ENCODE peak calls at places on chromosomes 4 and X, in four cellular contexts. One of them, this sample, is unnamed.
A peak's percentile ranks its signal among the peaks of the same experiment; 100 is the strongest.

GRCh38 chrX:130106071-130106470 is 4.2 kb downstream of the ELF4 start:
- DNase-seq in HepG2: no peak
- DNase-seq in K562: no peak
- DNase-seq in GM12878: no peak
- DNase-seq in this sample: no peak

GRCh38 chr4:26590639-26591038 is 6.8 kb downstream of the TBC1D19 start:
- DNase-seq in K562: no peak
- DNase-seq in HepG2: no peak
- DNase-seq in GM12878: no peak
- DNase-seq in this sample: no peak

GRCh38 chr4:26717332-26717731 is 133.4 kb downstream of the TBC1D19 start:
- DNase-seq in GM12878: no peak
- DNase-seq in K562: no peak
- DNase-seq in HepG2: no peak
- DNase-seq in this sample: no peak

GRCh38 chrX:18810416-18810815 is 103.0 kb downstream of the PPEF1 start:
- DNase-seq in K562: no peak
- DNase-seq in HepG2: no peak
- DNase-seq in GM12878: no peak
- DNase-seq in this sample: no peak

GRCh38 chrX:149871940-149872339 is 9.0 kb upstream of the MAGEA8 start:
- DNase-seq in HepG2: peak; percentile 10
- DNase-seq in K562: peak; percentile 65
- DNase-seq in GM12878: peak; percentile 13
- DNase-seq in this sample: peak; percentile 50

GRCh38 chr4:3703677-3704521 is 62.3 kb upstream of the ADRA2C start:
- DNase-seq in K562: no peak
- DNase-seq in GM12878: no peak
- DNase-seq in HepG2: no peak
- DNase-seq in this sample: no peak

GRCh38 chr4:95548738-95549245 is at the start of gene UNC5C:
- DNase-seq in HepG2: no peak
- DNase-seq in GM12878: no peak
- DNase-seq in K562: no peak
- DNase-seq in this sample: peak; percentile 65

GRCh38 chrX:132488819-132489255 is at the start of gene MBNL3:
- DNase-seq in K562: no peak
- DNase-seq in HepG2: peak; percentile 33
- DNase-seq in GM12878: no peak
- DNase-seq in this sample: peak; percentile 61

DNA sequence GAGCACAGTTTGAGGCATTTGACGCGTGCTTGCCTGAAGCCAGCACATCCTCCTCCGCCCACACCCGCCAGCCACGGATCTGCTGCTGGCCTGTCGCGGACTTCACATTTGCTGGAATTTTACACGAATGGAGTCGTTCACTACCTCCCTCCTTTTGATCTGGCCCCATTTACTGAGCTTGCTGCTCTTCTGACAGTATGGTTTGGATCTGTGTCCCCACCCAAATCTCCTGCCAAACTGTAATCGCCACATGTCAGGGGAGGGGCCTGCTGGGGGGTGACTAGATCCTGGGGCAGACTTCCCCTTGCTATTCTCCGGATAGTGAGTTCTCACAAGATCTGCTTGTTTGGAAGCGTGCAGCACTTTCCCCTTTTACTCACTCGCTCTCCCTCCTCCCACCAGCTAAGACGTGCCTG is 19.9 kb upstream of the CPLX1 start:
- DNase-seq in GM12878: no peak
- DNase-seq in HepG2: no peak
- DNase-seq in K562: no peak
- DNase-seq in this sample: no peak
- TF ChIP-seq FOXK2 in GM12878: no peak
- TF ChIP-seq FOXK2 in HepG2: no peak
- TF ChIP-seq FOXK2 in K562: no peak
- TF ChIP-seq FOXK2 in this sample: no peak

GRCh38 chr4:1674682-1675081 is 9.4 kb downstream of the FAM53A start:
- DNase-seq in K562: no peak
- DNase-seq in GM12878: no peak
- DNase-seq in HepG2: no peak
- DNase-seq in this sample: no peak
- TF ChIP-seq TARDBP in K562: no peak
- TF ChIP-seq TARDBP in GM12878: no peak
- TF ChIP-seq TARDBP in HepG2: no peak
- TF ChIP-seq TARDBP in this sample: no peak

DNA sequence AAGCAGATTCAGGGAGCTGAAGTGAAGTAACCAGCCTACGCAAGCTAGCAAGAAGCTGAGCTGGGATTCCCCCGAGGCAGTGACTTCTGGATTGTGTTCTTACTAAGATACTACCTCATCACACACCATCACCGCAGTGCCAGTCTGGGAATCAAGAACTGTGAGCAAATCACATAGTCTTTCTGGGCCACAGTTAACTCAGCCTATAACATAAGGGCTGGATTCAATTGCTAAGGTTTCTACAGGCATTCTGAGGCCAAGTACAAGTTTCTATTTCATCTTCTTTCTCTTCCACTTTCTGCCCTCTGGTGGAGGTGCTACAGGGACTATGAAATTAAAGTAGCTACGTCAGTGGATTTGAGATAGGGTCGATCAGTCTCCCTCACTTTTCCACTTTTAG is 1.4 kb upstream of the CORIN start:
- DNase-seq in GM12878: peak; percentile 21
- DNase-seq in HepG2: no peak
- DNase-seq in K562: no peak
- DNase-seq in this sample: peak; percentile 6
- TF ChIP-seq BHLHE40 in GM12878: no peak
- TF ChIP-seq BHLHE40 in HepG2: no peak
- TF ChIP-seq BHLHE40 in K562: no peak
- TF ChIP-seq BHLHE40 in this sample: no peak

DNA sequence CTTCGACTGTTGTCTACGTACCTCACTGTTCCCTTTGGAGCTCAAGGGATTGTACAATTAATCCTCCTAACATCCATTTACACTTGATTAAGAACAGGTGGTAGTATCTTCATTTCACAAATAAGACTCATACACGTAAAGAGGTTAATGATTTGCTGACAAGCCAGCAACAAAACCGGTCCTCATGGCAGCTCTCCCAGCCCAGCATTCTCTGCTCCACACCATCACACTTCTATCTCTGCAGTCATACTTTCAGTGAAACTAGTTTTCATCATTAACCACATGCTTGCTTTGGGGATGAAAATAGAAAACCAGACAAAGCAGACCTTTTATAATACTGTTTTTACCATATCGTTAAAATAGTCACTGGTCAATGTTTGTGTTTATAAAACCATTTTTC is 28.7 kb upstream of the CASK start:
- DNase-seq in K562: no peak
- DNase-seq in GM12878: no peak
- DNase-seq in HepG2: no peak
- DNase-seq in this sample: no peak
- TF ChIP-seq FOXK2 in K562: no peak
- TF ChIP-seq FOXK2 in GM12878: no peak
- TF ChIP-seq FOXK2 in HepG2: no peak
- TF ChIP-seq FOXK2 in this sample: no peak

This sample was measured in HEK293T.